ENCODE peak calls at places on chromosomes 4 and X, in ten cellular contexts. One of them, this sample, is unnamed.

GRCh38 chr4:90093526-90093925 is 33.7 kb upstream of the CCSER1 start:
- DNase-seq in heart left ventricle: no peak
- DNase-seq in choroid plexus epithelial cell: no peak
- DNase-seq in transverse colon: no peak
- DNase-seq in CD8-positive, alpha-beta memory T cell: no peak
- DNase-seq in Caco-2: no peak
- DNase-seq in upper lobe of right lung: no peak
- DNase-seq in fibroblast of pulmonary artery: no peak
- DNase-seq in Peyer's patch: no peak
- DNase-seq in astrocyte: no peak
- DNase-seq in this sample: no peak

GRCh38 chrX:148380614-148381561 is 119.5 kb upstream of the AFF2 start:
- DNase-seq in heart left ventricle: no peak
- DNase-seq in choroid plexus epithelial cell: no peak
- DNase-seq in transverse colon: peak; percentile 11
- DNase-seq in CD8-positive, alpha-beta memory T cell: peak; percentile 58
- DNase-seq in Caco-2: no peak
- DNase-seq in upper lobe of right lung: no peak
- DNase-seq in fibroblast of pulmonary artery: no peak
- DNase-seq in Peyer's patch: peak; percentile 68
- DNase-seq in astrocyte: peak; percentile 16
- DNase-seq in this sample: peak; percentile 8

GRCh38 chr4:92182736-92183407 is 120.9 kb upstream of the GRID2 start:
- DNase-seq in heart left ventricle: no peak
- DNase-seq in choroid plexus epithelial cell: no peak
- DNase-seq in transverse colon: no peak
- DNase-seq in CD8-positive, alpha-beta memory T cell: no peak
- DNase-seq in Caco-2: no peak
- DNase-seq in upper lobe of right lung: no peak
- DNase-seq in fibroblast of pulmonary artery: no peak
- DNase-seq in Peyer's patch: no peak
- DNase-seq in astrocyte: no peak
- DNase-seq in this sample: no peak

GRCh38 chr4:1179089-1179441 is 6.7 kb upstream of the SPON2 start:
- DNase-seq in heart left ventricle: no peak
- DNase-seq in choroid plexus epithelial cell: no peak
- DNase-seq in transverse colon: no peak
- DNase-seq in CD8-positive, alpha-beta memory T cell: no peak
- DNase-seq in Caco-2: no peak
- DNase-seq in upper lobe of right lung: no peak
- DNase-seq in fibroblast of pulmonary artery: no peak
- DNase-seq in Peyer's patch: no peak
- DNase-seq in astrocyte: no peak
- DNase-seq in this sample: no peak

GRCh38 chr4:13289391-13289790 is 194.7 kb downstream of the RAB28 start:
- DNase-seq in heart left ventricle: no peak
- DNase-seq in choroid plexus epithelial cell: peak; percentile 85
- DNase-seq in transverse colon: no peak
- DNase-seq in CD8-positive, alpha-beta memory T cell: no peak
- DNase-seq in Caco-2: no peak
- DNase-seq in upper lobe of right lung: no peak
- DNase-seq in fibroblast of pulmonary artery: peak; percentile 76
- DNase-seq in Peyer's patch: no peak
- DNase-seq in astrocyte: peak; percentile 82
- DNase-seq in this sample: no peak

GRCh38 chr4:116395408-116395807 is 690.0 kb downstream of the TRAM1L1 start:
- DNase-seq in heart left ventricle: no peak
- DNase-seq in choroid plexus epithelial cell: no peak
- DNase-seq in transverse colon: no peak
- DNase-seq in CD8-positive, alpha-beta memory T cell: no peak
- DNase-seq in Caco-2: no peak
- DNase-seq in upper lobe of right lung: no peak
- DNase-seq in fibroblast of pulmonary artery: no peak
- DNase-seq in Peyer's patch: no peak
- DNase-seq in astrocyte: no peak
- DNase-seq in this sample: no peak

GRCh38 chr4:57044996-57045395 is 65.2 kb downstream of the IGFBP7 start:
- DNase-seq in heart left ventricle: no peak
- DNase-seq in choroid plexus epithelial cell: peak; percentile 74
- DNase-seq in transverse colon: no peak
- DNase-seq in CD8-positive, alpha-beta memory T cell: no peak
- DNase-seq in Caco-2: no peak
- DNase-seq in upper lobe of right lung: no peak
- DNase-seq in fibroblast of pulmonary artery: peak; percentile 49
- DNase-seq in Peyer's patch: no peak
- DNase-seq in astrocyte: peak; percentile 81
- DNase-seq in this sample: no peak

GRCh38 chr4:153555730-153556440 is 89.7 kb downstream of the TMEM131L start:
- DNase-seq in heart left ventricle: peak; percentile 85
- DNase-seq in choroid plexus epithelial cell: peak; percentile 96
- DNase-seq in transverse colon: peak; percentile 51
- DNase-seq in CD8-positive, alpha-beta memory T cell: no peak
- DNase-seq in Caco-2: no peak
- DNase-seq in upper lobe of right lung: no peak
- DNase-seq in fibroblast of pulmonary artery: peak; percentile 87
- DNase-seq in Peyer's patch: no peak
- DNase-seq in astrocyte: peak; percentile 82
- DNase-seq in this sample: peak; percentile 70

GRCh38 chr4:165382640-165383039 is 3.8 kb downstream of the CPE start:
- DNase-seq in heart left ventricle: no peak
- DNase-seq in choroid plexus epithelial cell: no peak
- DNase-seq in transverse colon: no peak
- DNase-seq in CD8-positive, alpha-beta memory T cell: no peak
- DNase-seq in Caco-2: no peak
- DNase-seq in upper lobe of right lung: no peak
- DNase-seq in fibroblast of pulmonary artery: no peak
- DNase-seq in Peyer's patch: no peak
- DNase-seq in astrocyte: no peak
- DNase-seq in this sample: no peak

GRCh38 chr4:165381821-165382373 is 3.1 kb downstream of the CPE start:
- DNase-seq in heart left ventricle: no peak
- DNase-seq in choroid plexus epithelial cell: no peak
- DNase-seq in transverse colon: no peak
- DNase-seq in CD8-positive, alpha-beta memory T cell: no peak
- DNase-seq in Caco-2: no peak
- DNase-seq in upper lobe of right lung: no peak
- DNase-seq in fibroblast of pulmonary artery: no peak
- DNase-seq in Peyer's patch: no peak
- DNase-seq in astrocyte: no peak
- DNase-seq in this sample: no peak

GRCh38 chr4:165378763-165379631 is at the start of gene CPE:
- DNase-seq in heart left ventricle: peak; percentile 67
- DNase-seq in choroid plexus epithelial cell: peak; percentile 80
- DNase-seq in transverse colon: peak; percentile 77
- DNase-seq in CD8-positive, alpha-beta memory T cell: peak; percentile 28
- DNase-seq in Caco-2: peak; percentile 81
- DNase-seq in upper lobe of right lung: peak; percentile 90
- DNase-seq in fibroblast of pulmonary artery: peak; percentile 76
- DNase-seq in Peyer's patch: peak; percentile 85
- DNase-seq in astrocyte: peak; percentile 61
- DNase-seq in this sample: no peak

GRCh38 chr4:165378398-165378762 is 428 bp upstream of the CPE start:
- DNase-seq in heart left ventricle: no peak
- DNase-seq in choroid plexus epithelial cell: no peak
- DNase-seq in transverse colon: no peak
- DNase-seq in CD8-positive, alpha-beta memory T cell: no peak
- DNase-seq in Caco-2: no peak
- DNase-seq in upper lobe of right lung: no peak
- DNase-seq in fibroblast of pulmonary artery: no peak
- DNase-seq in Peyer's patch: no peak
- DNase-seq in astrocyte: no peak
- DNase-seq in this sample: no peak

DNA sequence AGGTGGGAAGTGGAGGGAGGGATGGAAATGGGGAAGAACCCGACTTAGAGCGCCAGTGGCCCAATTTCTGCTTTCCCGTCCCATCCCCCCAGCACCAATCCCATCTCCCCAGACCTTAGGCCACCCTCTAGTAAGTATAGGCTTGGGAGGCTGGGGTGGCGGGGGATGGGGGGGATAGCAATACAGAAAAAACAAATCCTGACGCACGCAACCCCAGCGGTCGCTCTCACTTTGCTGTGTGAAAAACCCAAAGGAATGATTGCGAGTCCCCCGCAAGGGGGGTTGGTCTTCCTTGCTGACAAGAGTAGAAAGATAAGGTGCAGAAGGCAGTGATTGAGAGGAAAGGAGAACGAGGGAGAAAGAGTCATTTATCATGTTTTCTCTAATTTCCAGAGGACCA is 854 bp downstream of the CPE start:
- DNase-seq in heart left ventricle: peak; percentile 28
- DNase-seq in choroid plexus epithelial cell: peak; percentile 61
- DNase-seq in transverse colon: no peak
- DNase-seq in CD8-positive, alpha-beta memory T cell: no peak
- DNase-seq in Caco-2: no peak
- DNase-seq in upper lobe of right lung: no peak
- DNase-seq in fibroblast of pulmonary artery: no peak
- DNase-seq in Peyer's patch: no peak
- DNase-seq in astrocyte: peak; percentile 25
- DNase-seq in this sample: no peak
- H3K4me3 ChIP-seq in heart left ventricle: peak overlapping the region; percentile 51
- H3K4me3 ChIP-seq in choroid plexus epithelial cell: peak overlapping the region; percentile 68
- H3K4me3 ChIP-seq in transverse colon: peak overlapping the region; percentile 61
- H3K4me3 ChIP-seq in CD8-positive, alpha-beta memory T cell: no peak overlapping the region
- H3K4me3 ChIP-seq in Caco-2: no peak overlapping the region
- H3K4me3 ChIP-seq in upper lobe of right lung: peak overlapping the region; percentile 47
- H3K4me3 ChIP-seq in fibroblast of pulmonary artery: peak overlapping the region; percentile 57
- H3K4me3 ChIP-seq in Peyer's patch: peak overlapping the region; percentile 40
- H3K4me3 ChIP-seq in astrocyte: peak overlapping the region; percentile 34
- H3K4me3 ChIP-seq in this sample: peak overlapping the region; percentile 58

GRCh38 chrX:137574102-137574783 is 8.3 kb downstream of the ZIC3 start:
- DNase-seq in heart left ventricle: no peak
- DNase-seq in choroid plexus epithelial cell: peak; percentile 86
- DNase-seq in transverse colon: no peak
- DNase-seq in CD8-positive, alpha-beta memory T cell: no peak
- DNase-seq in Caco-2: no peak
- DNase-seq in upper lobe of right lung: no peak
- DNase-seq in fibroblast of pulmonary artery: no peak
- DNase-seq in Peyer's patch: no peak
- DNase-seq in astrocyte: no peak
- DNase-seq in this sample: no peak

GRCh38 chrX:137575596-137576255 is 9.8 kb downstream of the ZIC3 start:
- DNase-seq in heart left ventricle: no peak
- DNase-seq in choroid plexus epithelial cell: no peak
- DNase-seq in transverse colon: no peak
- DNase-seq in CD8-positive, alpha-beta memory T cell: no peak
- DNase-seq in Caco-2: no peak
- DNase-seq in upper lobe of right lung: no peak
- DNase-seq in fibroblast of pulmonary artery: no peak
- DNase-seq in Peyer's patch: no peak
- DNase-seq in astrocyte: no peak
- DNase-seq in this sample: no peak

GRCh38 chrX:137573356-137574101 is 7.6 kb downstream of the ZIC3 start:
- DNase-seq in heart left ventricle: no peak
- DNase-seq in choroid plexus epithelial cell: no peak
- DNase-seq in transverse colon: no peak
- DNase-seq in CD8-positive, alpha-beta memory T cell: no peak
- DNase-seq in Caco-2: no peak
- DNase-seq in upper lobe of right lung: no peak
- DNase-seq in fibroblast of pulmonary artery: no peak
- DNase-seq in Peyer's patch: no peak
- DNase-seq in astrocyte: no peak
- DNase-seq in this sample: no peak

GRCh38 chrX:137569470-137569891 is 3.6 kb downstream of the ZIC3 start:
- DNase-seq in heart left ventricle: no peak
- DNase-seq in choroid plexus epithelial cell: no peak
- DNase-seq in transverse colon: no peak
- DNase-seq in CD8-positive, alpha-beta memory T cell: no peak
- DNase-seq in Caco-2: no peak
- DNase-seq in upper lobe of right lung: no peak
- DNase-seq in fibroblast of pulmonary artery: no peak
- DNase-seq in Peyer's patch: no peak
- DNase-seq in astrocyte: no peak
- DNase-seq in this sample: no peak

GRCh38 chrX:137574784-137575298 is 8.9 kb downstream of the ZIC3 start:
- DNase-seq in heart left ventricle: no peak
- DNase-seq in choroid plexus epithelial cell: no peak
- DNase-seq in transverse colon: no peak
- DNase-seq in CD8-positive, alpha-beta memory T cell: no peak
- DNase-seq in Caco-2: no peak
- DNase-seq in upper lobe of right lung: no peak
- DNase-seq in fibroblast of pulmonary artery: no peak
- DNase-seq in Peyer's patch: no peak
- DNase-seq in astrocyte: no peak
- DNase-seq in this sample: no peak
- H3K4me3 ChIP-seq in heart left ventricle: no peak overlapping the region
- H3K4me3 ChIP-seq in choroid plexus epithelial cell: peak overlapping the region; percentile 49
- H3K4me3 ChIP-seq in transverse colon: no peak overlapping the region
- H3K4me3 ChIP-seq in CD8-positive, alpha-beta memory T cell: no peak overlapping the region
- H3K4me3 ChIP-seq in Caco-2: no peak overlapping the region
- H3K4me3 ChIP-seq in upper lobe of right lung: no peak overlapping the region
- H3K4me3 ChIP-seq in fibroblast of pulmonary artery: no peak overlapping the region
- H3K4me3 ChIP-seq in Peyer's patch: no peak overlapping the region
- H3K4me3 ChIP-seq in astrocyte: no peak overlapping the region
- H3K4me3 ChIP-seq in this sample: no peak overlapping the region

GRCh38 chr4:170743633-170744032 is 653.9 kb upstream of the AADAT start:
- DNase-seq in heart left ventricle: no peak
- DNase-seq in choroid plexus epithelial cell: no peak
- DNase-seq in transverse colon: no peak
- DNase-seq in CD8-positive, alpha-beta memory T cell: no peak
- DNase-seq in Caco-2: peak; percentile 69
- DNase-seq in upper lobe of right lung: no peak
- DNase-seq in fibroblast of pulmonary artery: no peak
- DNase-seq in Peyer's patch: no peak
- DNase-seq in astrocyte: no peak
- DNase-seq in this sample: no peak

GRCh38 chr4:170736710-170737109 is 647.0 kb upstream of the AADAT start:
- DNase-seq in heart left ventricle: no peak
- DNase-seq in choroid plexus epithelial cell: no peak
- DNase-seq in transverse colon: no peak
- DNase-seq in CD8-positive, alpha-beta memory T cell: no peak
- DNase-seq in Caco-2: no peak
- DNase-seq in upper lobe of right lung: no peak
- DNase-seq in fibroblast of pulmonary artery: no peak
- DNase-seq in Peyer's patch: no peak
- DNase-seq in astrocyte: peak; percentile 44
- DNase-seq in this sample: peak; percentile 1

GRCh38 chr4:170741856-170742255 is 652.1 kb upstream of the AADAT start:
- DNase-seq in heart left ventricle: no peak
- DNase-seq in choroid plexus epithelial cell: no peak
- DNase-seq in transverse colon: no peak
- DNase-seq in CD8-positive, alpha-beta memory T cell: no peak
- DNase-seq in Caco-2: no peak
- DNase-seq in upper lobe of right lung: no peak
- DNase-seq in fibroblast of pulmonary artery: no peak
- DNase-seq in Peyer's patch: no peak
- DNase-seq in astrocyte: peak; percentile 51
- DNase-seq in this sample: no peak
- H3K4me3 ChIP-seq in heart left ventricle: no peak overlapping the region
- H3K4me3 ChIP-seq in choroid plexus epithelial cell: no peak overlapping the region
- H3K4me3 ChIP-seq in transverse colon: no peak overlapping the region
- H3K4me3 ChIP-seq in CD8-positive, alpha-beta memory T cell: no peak overlapping the region
- H3K4me3 ChIP-seq in Caco-2: no peak overlapping the region
- H3K4me3 ChIP-seq in upper lobe of right lung: no peak overlapping the region
- H3K4me3 ChIP-seq in fibroblast of pulmonary artery: no peak overlapping the region
- H3K4me3 ChIP-seq in Peyer's patch: no peak overlapping the region
- H3K4me3 ChIP-seq in astrocyte: no peak overlapping the region
- H3K4me3 ChIP-seq in this sample: no peak overlapping the region

GRCh38 chrX:10010686-10011085 is 43.5 kb downstream of the CLDN34 start:
- DNase-seq in heart left ventricle: no peak
- DNase-seq in choroid plexus epithelial cell: peak; percentile 62
- DNase-seq in transverse colon: no peak
- DNase-seq in CD8-positive, alpha-beta memory T cell: no peak
- DNase-seq in Caco-2: no peak
- DNase-seq in upper lobe of right lung: no peak
- DNase-seq in fibroblast of pulmonary artery: peak; percentile 82
- DNase-seq in Peyer's patch: no peak
- DNase-seq in astrocyte: peak; percentile 65
- DNase-seq in this sample: no peak
- H3K4me3 ChIP-seq in heart left ventricle: no peak overlapping the region
- H3K4me3 ChIP-seq in choroid plexus epithelial cell: no peak overlapping the region
- H3K4me3 ChIP-seq in transverse colon: no peak overlapping the region
- H3K4me3 ChIP-seq in CD8-positive, alpha-beta memory T cell: no peak overlapping the region
- H3K4me3 ChIP-seq in Caco-2: no peak overlapping the region
- H3K4me3 ChIP-seq in upper lobe of right lung: no peak overlapping the region
- H3K4me3 ChIP-seq in fibroblast of pulmonary artery: no peak overlapping the region
- H3K4me3 ChIP-seq in Peyer's patch: no peak overlapping the region
- H3K4me3 ChIP-seq in astrocyte: no peak overlapping the region
- H3K4me3 ChIP-seq in this sample: no peak overlapping the region